ENCODE peak calls at places on chromosomes 6 and 20, in ten cellular contexts. I, Q, D, S, R, N, J, B, C and A are unnamed samples.

GRCh38 chr20:48582361-48582991 is 245.3 kb downstream of the PREX1 start:
- DNase-seq in I (no peak), Q (no peak), D (no peak), S (no peak), R (no peak), N (no peak), J (no peak), B (no peak), C (no peak), A (peak)

GRCh38 chr6:135183532-135184440 is 2.7 kb downstream of the MYB start:
- DNase-seq in I (peak), Q (peak), D (peak), S (peak), R (peak), N (peak), J (no peak), B (no peak), C (peak), A (no peak)

GRCh38 chr6:10837009-10837691 is 1.2 kb downstream of the MAK start:
- DNase-seq in I (no peak), Q (peak), D (peak), S (no peak), R (no peak), N (no peak), J (no peak), B (peak), C (peak), A (no peak)

GRCh38 chr6:35272005-35272404 is 12.5 kb downstream of the ZNF76 start:
- DNase-seq in I (no peak), Q (no peak), D (no peak), S (no peak), R (no peak), N (no peak), J (no peak), B (no peak), C (no peak), A (no peak)

GRCh38 chr6:72580281-72580940 is 41.5 kb upstream of the KCNQ5 start:
- DNase-seq in I (peak), Q (peak), D (peak), S (no peak), R (no peak), N (no peak), J (peak), B (no peak), C (peak), A (no peak)

GRCh38 chr6:158758941-158759479 is 60.2 kb downstream of the EZR start:
- DNase-seq in I (no peak), Q (no peak), D (no peak), S (no peak), R (no peak), N (no peak), J (no peak), B (no peak), C (no peak), A (peak)

GRCh38 chr6:106875782-106876321 is 98.7 kb downstream of the CD24 start:
- DNase-seq in I (no peak), Q (no peak), D (no peak), S (no peak), R (no peak), N (no peak), J (no peak), B (no peak), C (no peak), A (no peak)

GRCh38 chr6:6236730-6237469 is 83.6 kb downstream of the F13A1 start:
- DNase-seq in I (no peak), Q (no peak), D (no peak), S (no peak), R (no peak), N (no peak), J (no peak), B (no peak), C (no peak), A (no peak)

GRCh38 chr6:105161411-105161810 is 18.4 kb downstream of the POPDC3 start:
- DNase-seq in I (no peak), Q (no peak), D (no peak), S (no peak), R (no peak), N (no peak), J (no peak), B (no peak), C (no peak), A (no peak)

GRCh38 chr20:24766826-24767622 is 182.0 kb upstream of the CST7 start:
- DNase-seq in I (no peak), Q (no peak), D (no peak), S (no peak), R (no peak), N (no peak), J (no peak), B (no peak), C (no peak), A (no peak)

GRCh38 chr20:32763202-32763999 is 1.2 kb downstream of the DNMT3B start:
- DNase-seq in I (no peak), Q (no peak), D (no peak), S (peak), R (no peak), N (no peak), J (no peak), B (no peak), C (peak), A (no peak)

GRCh38 chr6:141426400-141426980 is 706.2 kb upstream of the GJE1 start:
- DNase-seq in I (no peak), Q (no peak), D (no peak), S (no peak), R (no peak), N (no peak), J (peak), B (no peak), C (no peak), A (no peak)

GRCh38 chr20:25274481-25274880 is 26.6 kb downstream of the PYGB start:
- DNase-seq in I (no peak), Q (no peak), D (no peak), S (no peak), R (no peak), N (no peak), J (no peak), B (peak), C (no peak), A (peak)

GRCh38 chr6:90298459-90299053 is 1.9 kb upstream of the BACH2 start:
- DNase-seq in I (no peak), Q (no peak), D (no peak), S (no peak), R (no peak), N (no peak), J (no peak), B (no peak), C (no peak), A (no peak)

GRCh38 chr6:105509506-105510331 is 106.8 kb upstream of the PREP start:
- DNase-seq in I (no peak), Q (no peak), D (peak), S (no peak), R (no peak), N (no peak), J (no peak), B (no peak), C (peak), A (no peak)

GRCh38 chr6:44621846-44622245 is 234.3 kb downstream of the CDC5L start:
- DNase-seq in I (no peak), Q (no peak), D (no peak), S (peak), R (no peak), N (no peak), J (peak), B (no peak), C (no peak), A (no peak)

GRCh38 chr6:84019171-84019570 is 14.4 kb upstream of the MRAP2 start:
- DNase-seq in I (no peak), Q (no peak), D (no peak), S (no peak), R (no peak), N (no peak), J (no peak), B (no peak), C (no peak), A (no peak)

GRCh38 chr6:158939255-158940170 is 60.5 kb downstream of the RSPH3 start:
- DNase-seq in I (no peak), Q (peak), D (no peak), S (no peak), R (peak), N (no peak), J (no peak), B (no peak), C (no peak), A (no peak)

GRCh38 chr6:109580519-109580918 is 97.5 kb upstream of the ZBTB24 start:
- DNase-seq in I (no peak), Q (peak), D (no peak), S (no peak), R (no peak), N (no peak), J (no peak), B (no peak), C (no peak), A (no peak)

GRCh38 chr6:110356778-110357177 is 1.4 kb downstream of the METTL24 start:
- DNase-seq in I (no peak), Q (no peak), D (no peak), S (no peak), R (no peak), N (no peak), J (no peak), B (no peak), C (no peak), A (no peak)

GRCh38 chr6:85004283-85005010 is 240.0 kb upstream of the TBX18 start:
- DNase-seq in I (no peak), Q (no peak), D (no peak), S (no peak), R (no peak), N (no peak), J (peak), B (no peak), C (no peak), A (no peak)

GRCh38 chr6:6725834-6726194 is 137.3 kb downstream of the LY86 start:
- DNase-seq in I (peak), Q (no peak), D (no peak), S (no peak), R (no peak), N (no peak), J (no peak), B (peak), C (no peak), A (no peak)

GRCh38 chr6:109027964-109028363 is 66.7 kb downstream of the SESN1 start:
- DNase-seq in I (no peak), Q (no peak), D (no peak), S (no peak), R (no peak), N (no peak), J (no peak), B (no peak), C (no peak), A (no peak)

GRCh38 chr6:113031591-113031990 is 684.5 kb downstream of the RFPL4B start:
- DNase-seq in I (no peak), Q (no peak), D (peak), S (peak), R (no peak), N (no peak), J (no peak), B (no peak), C (no peak), A (no peak)

GRCh38 chr6:80547827-80548226 is 441.4 kb downstream of the BCKDHB start:
- DNase-seq in I (no peak), Q (no peak), D (no peak), S (no peak), R (no peak), N (no peak), J (peak), B (no peak), C (no peak), A (no peak)

GRCh38 chr6:33992191-33992590 is 153.7 kb downstream of the GRM4 start:
- DNase-seq in I (no peak), Q (no peak), D (no peak), S (no peak), R (no peak), N (no peak), J (no peak), B (no peak), C (no peak), A (no peak)

GRCh38 chr6:126261792-126262421 is 78.0 kb upstream of the CENPW start:
- DNase-seq in I (no peak), Q (no peak), D (no peak), S (no peak), R (no peak), N (no peak), J (no peak), B (no peak), C (no peak), A (peak)

GRCh38 chr6:40472354-40472753 is 114.8 kb downstream of the LRFN2 start:
- DNase-seq in I (no peak), Q (no peak), D (no peak), S (peak), R (no peak), N (no peak), J (no peak), B (no peak), C (no peak), A (no peak)